ENCODE peak calls at places on chromosome 12, in six cellular contexts. H is CMK; K is CD8-positive, alpha-beta T cell; D is SJSA1; Q is NCI-H2081; N is amygdala. O is an unnamed sample.

GRCh38 chr12:44385964-44386363 is 490.2 kb downstream of the NELL2 start:
- DNase-seq in Q (no peak), D (no peak), H (no peak), N (no peak), K (no peak), O (no peak)

GRCh38 chr12:109860961-109861360 is 19.4 kb downstream of the GLTP start:
- DNase-seq in N (no peak), D (no peak), H (no peak), K (no peak), Q (no peak), O (no peak)

GRCh38 chr12:14896477-14897184 is 11.0 kb upstream of the MGP start:
- DNase-seq in D (no peak), N (no peak), H (no peak), Q (no peak), K (no peak), O (no peak)

GRCh38 chr12:111330800-111331752 is 37.8 kb downstream of the PHETA1 start:
- DNase-seq in D (no peak), Q (peak), H (peak), N (no peak), K (no peak), O (peak)

GRCh38 chr12:47021298-47021697 is 58.1 kb upstream of the PCED1B start:
- DNase-seq in D (peak), K (no peak), Q (peak), N (no peak), H (peak), O (peak)

GRCh38 chr12:118055144-118055557 is 5.8 kb downstream of the WSB2 start:
- DNase-seq in Q (peak), N (peak), K (peak), D (peak), H (peak), O (peak)

GRCh38 chr12:102399653-102400052 is 80.7 kb downstream of the IGF1 start:
- DNase-seq in K (no peak), D (no peak), Q (no peak), N (no peak), H (no peak), O (no peak)

GRCh38 chr12:88011755-88012154 is 17.4 kb downstream of the C12orf50 start:
- DNase-seq in N (no peak), K (no peak), Q (no peak), H (no peak), D (no peak), O (no peak)

GRCh38 chr12:24901975-24902461 is 46.9 kb downstream of the BCAT1 start:
- DNase-seq in N (peak), D (no peak), K (no peak), Q (peak), H (no peak), O (no peak)

GRCh38 chr12:116135209-116135930 is 142.1 kb downstream of the MED13L start:
- DNase-seq in Q (peak), D (peak), K (no peak), H (no peak), N (no peak), O (no peak)

GRCh38 chr12:102197789-102198188 is at the start of gene PMCH:
- DNase-seq in N (no peak), H (no peak), Q (no peak), D (no peak), K (no peak), O (no peak)

GRCh38 chr12:77163068-77163810 is 97.9 kb upstream of the E2F7 start:
- DNase-seq in H (no peak), K (no peak), N (no peak), D (no peak), Q (peak), O (peak)

GRCh38 chr12:76356094-76356493 is 7.9 kb upstream of the BBS10 start:
- DNase-seq in H (no peak), N (no peak), D (no peak), K (no peak), Q (no peak), O (no peak)

GRCh38 chr12:59283012-59283411 is 312.8 kb upstream of the SLC16A7 start:
- DNase-seq in N (no peak), K (no peak), Q (peak), D (no peak), H (no peak), O (no peak)

GRCh38 chr12:87929346-87929745 is 99.9 kb downstream of the C12orf50 start:
- DNase-seq in D (no peak), K (no peak), N (no peak), Q (no peak), H (no peak), O (no peak)

GRCh38 chr12:6539276-6540134 is 5.2 kb downstream of the GAPDH start:
- DNase-seq in N (no peak), D (no peak), K (no peak), H (no peak), Q (no peak), O (no peak)

GRCh38 chr12:132146772-132147422 is 2.6 kb downstream of the NOC4L start:
- DNase-seq in D (peak), N (no peak), K (no peak), Q (no peak), H (no peak), O (no peak)

GRCh38 chr12:110337912-110338710 is 57.1 kb downstream of the ATP2A2 start:
- DNase-seq in D (no peak), Q (no peak), H (no peak), K (no peak), N (no peak), O (no peak)

GRCh38 chr12:6373022-6373787 is 2.2 kb downstream of the SCNN1A start:
- DNase-seq in N (no peak), D (no peak), H (no peak), K (no peak), Q (peak), O (peak)

GRCh38 chr12:71662861-71663560 is 637 bp downstream of the ZFC3H1 start:
- DNase-seq in K (peak), Q (peak), N (peak), H (no peak), D (peak), O (no peak)

GRCh38 chr12:82015623-82016347 is 256.6 kb upstream of the PPFIA2 start:
- DNase-seq in N (no peak), K (no peak), Q (no peak), D (no peak), H (no peak), O (no peak)

GRCh38 chr12:27309995-27310315 is 22.7 kb upstream of the BMAL2 start:
- DNase-seq in K (no peak), Q (no peak), D (no peak), N (no peak), H (no peak), O (no peak)

GRCh38 chr12:81146228-81147225 is 68.6 kb downstream of the ACSS3 start:
- DNase-seq in Q (no peak), K (no peak), D (no peak), H (no peak), N (no peak), O (no peak)

GRCh38 chr12:22287776-22288621 is 46.5 kb downstream of the ST8SIA1 start:
- DNase-seq in Q (peak), K (no peak), D (no peak), H (peak), N (no peak), O (peak)

GRCh38 chr12:47767197-47767724 is 5.8 kb upstream of the SLC48A1 start:
- DNase-seq in K (peak), H (no peak), N (peak), Q (peak), D (no peak), O (peak)

GRCh38 chr12:98188649-98189048 is 326.7 kb upstream of the TMPO start:
- DNase-seq in D (no peak), N (no peak), H (no peak), Q (no peak), K (no peak), O (no peak)

GRCh38 chr12:65123435-65124063 is 2.4 kb upstream of the WIF1 start:
- DNase-seq in N (no peak), Q (peak), H (no peak), D (no peak), K (no peak), O (peak)

GRCh38 chr12:45309826-45310626 is 94.1 kb downstream of the ANO6 start:
- DNase-seq in K (no peak), Q (no peak), N (no peak), D (no peak), H (no peak), O (no peak)

GRCh38 chr12:40261937-40262336 is 37.1 kb downstream of the LRRK2 start:
- DNase-seq in K (no peak), N (no peak), Q (no peak), H (no peak), D (no peak), O (no peak)

GRCh38 chr12:56034586-56035332 is 7.0 kb upstream of the RPS26 start:
- DNase-seq in N (no peak), H (no peak), D (no peak), K (no peak), Q (no peak), O (no peak)

GRCh38 chr12:59407799-59408198 is 188.0 kb upstream of the SLC16A7 start:
- DNase-seq in D (no peak), Q (no peak), H (no peak), N (peak), K (no peak), O (no peak)

GRCh38 chr12:83904175-83904574 is 1008.4 kb downstream of the SLC6A15 start:
- DNase-seq in K (no peak), Q (no peak), H (no peak), D (no peak), N (no peak), O (no peak)

GRCh38 chr12:95790912-95791849 is 617 bp upstream of the NTN4 start:
- DNase-seq in D (peak), N (peak), H (no peak), K (no peak), Q (no peak), O (no peak)

GRCh38 chr12:46266382-46266791 is 2.5 kb downstream of the SLC38A1 start:
- DNase-seq in N (no peak), D (no peak), Q (peak), H (no peak), K (peak), O (no peak)